ENCODE peak calls at places on chromosomes 13 and 19, in five cellular contexts. R, P, O, M and U are unnamed samples.

GRCh38 chr19:22882797-22883196 is 50.7 kb downstream of the ZNF723 start:
- DNase-seq in R (no peak), P (no peak), M (peak; percentile 15), O (peak; percentile 3), U (no peak)

GRCh38 chr13:28750187-28751045 is 31.6 kb upstream of the SLC46A3 start:
- DNase-seq in O (no peak), P (no peak), R (no peak), M (no peak), U (no peak)

GRCh38 chr19:49056101-49056901 is 1.2 kb downstream of the CGB7 start:
- DNase-seq in R (peak; percentile 60), O (peak; percentile 34), M (peak; percentile 23), P (no peak), U (peak; percentile 65)

GRCh38 chr19:41870401-41870873 is 6.6 kb upstream of the CD79A start:
- DNase-seq in O (no peak), P (no peak), R (no peak), M (no peak), U (no peak)

GRCh38 chr19:307793-308420 is 16.7 kb upstream of the PLPP2 start:
- DNase-seq in M (no peak), P (no peak), R (no peak), O (no peak), U (no peak)

GRCh38 chr13:38763446-38764381 is 76.8 kb downstream of the FREM2 start:
- DNase-seq in P (no peak), O (no peak), M (peak; percentile 16), R (no peak), U (no peak)

GRCh38 chr19:524062-524674 is 7.4 kb upstream of the CDC34 start:
- DNase-seq in P (no peak), O (no peak), M (peak; percentile 80), R (no peak), U (no peak)

GRCh38 chr13:43698743-43699142 is 88.0 kb downstream of the ENOX1 start:
- DNase-seq in M (no peak), R (no peak), P (no peak), O (no peak), U (no peak)

GRCh38 chr19:1259206-1259872 is 9.8 kb upstream of the CIRBP start:
- DNase-seq in R (peak; percentile 72), M (peak; percentile 86), P (no peak), O (no peak), U (peak; percentile 88)

GRCh38 chr13:62375653-62376052 is 960.0 kb upstream of the PCDH20 start:
- DNase-seq in P (no peak), M (no peak), O (no peak), R (no peak), U (no peak)

GRCh38 chr13:39587939-39588338 is 15.1 kb downstream of the LHFPL6 start:
- DNase-seq in M (no peak), O (no peak), P (no peak), R (no peak), U (no peak)

GRCh38 chr19:2315121-2315817 is 7.3 kb upstream of the LINGO3 start:
- DNase-seq in O (no peak), P (no peak), M (no peak), R (no peak), U (no peak)

GRCh38 chr13:86108334-86108733 is 309.1 kb upstream of the SLITRK6 start:
- DNase-seq in O (no peak), P (no peak), M (no peak), R (no peak), U (no peak)

GRCh38 chr19:51552996-51553725 is 17.9 kb upstream of the ZNF175 start:
- DNase-seq in R (peak; percentile 45), O (peak; percentile 13), P (peak; percentile 63), M (peak; percentile 39), U (peak; percentile 43)

GRCh38 chr13:52899206-52899605 is 50.8 kb upstream of the PCDH8 start:
- DNase-seq in P (no peak), R (no peak), O (no peak), M (no peak), U (no peak)

GRCh38 chr13:101140087-101140770 is 276.1 kb downstream of the NALCN start:
- DNase-seq in R (no peak), P (no peak), M (no peak), O (no peak), U (no peak)

GRCh38 chr19:36140289-36141038 is 598 bp downstream of the CAPNS1 start:
- DNase-seq in M (peak; percentile 53), R (peak; percentile 39), P (no peak), O (no peak), U (peak; percentile 53)

GRCh38 chr19:15290149-15290548 is 42.2 kb downstream of the BRD4 start:
- DNase-seq in M (no peak), P (no peak), R (no peak), O (no peak), U (no peak)

DNA sequence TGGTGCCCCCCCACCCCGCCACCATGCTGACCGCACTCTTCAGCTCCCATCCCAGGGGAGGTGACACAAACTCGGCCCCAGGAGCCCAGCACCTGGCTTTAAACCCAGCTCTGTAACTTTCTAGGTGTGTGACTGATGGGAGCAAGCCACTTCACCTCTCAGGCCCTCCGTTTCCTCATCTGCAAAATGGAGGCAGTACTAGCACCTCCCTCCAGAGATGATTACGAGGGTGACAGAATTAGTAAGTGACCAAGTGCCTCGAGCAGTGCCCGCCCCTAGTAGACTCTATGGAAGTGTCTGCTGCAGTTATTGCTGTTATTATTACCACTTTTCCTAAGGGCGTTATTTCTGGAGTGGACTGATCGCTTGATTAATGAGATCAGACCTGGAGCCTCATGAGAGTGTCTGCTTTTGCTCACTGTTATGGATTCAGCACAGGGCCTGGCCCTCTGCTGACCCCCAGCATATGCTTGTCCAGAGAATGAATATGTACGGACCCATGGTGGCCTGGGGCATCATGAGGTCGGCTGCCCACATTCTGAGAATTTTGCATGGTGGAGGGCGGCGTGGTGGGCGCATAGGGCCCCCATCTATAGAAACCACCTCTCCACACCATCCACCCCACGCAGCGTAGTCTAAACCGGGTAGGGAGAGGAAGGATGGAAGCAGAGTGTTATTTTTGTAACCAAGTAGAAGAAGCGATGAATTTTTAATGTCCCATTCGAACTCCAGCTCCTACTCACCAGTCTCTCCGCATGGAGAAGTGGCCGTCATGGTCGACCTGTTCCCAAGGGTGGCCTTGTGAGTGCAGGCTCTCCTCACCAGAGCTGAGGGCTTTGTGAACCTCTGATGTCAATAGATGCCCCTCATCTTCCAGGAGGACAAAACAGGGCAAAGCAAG is 48.2 kb downstream of the CAPN12 start:
- DNase-seq in P (no peak), O (no peak), M (no peak), R (no peak), U (no peak)
- H3K4me1 ChIP-seq in P (peaks cover 20% of the 10 kb centered on the region), O (peaks cover 71% of the 10 kb centered on the region), M (peaks cover 100% of the 10 kb centered on the region), R (peaks cover 100% of the 10 kb centered on the region), U (peaks cover 50% of the 10 kb centered on the region)

GRCh38 chr19:17874423-17875135 is 2.8 kb downstream of the SLC5A5 start:
- DNase-seq in R (no peak), O (no peak), P (no peak), M (no peak), U (no peak)

GRCh38 chr19:17871878-17872250 is at the start of gene SLC5A5:
- DNase-seq in O (no peak), P (no peak), M (no peak), R (no peak), U (no peak)

GRCh38 chr19:17872251-17873001 is 681 bp downstream of the SLC5A5 start:
- DNase-seq in R (no peak), P (no peak), M (no peak), O (no peak), U (no peak)

GRCh38 chr19:17871032-17871877 is 490 bp upstream of the SLC5A5 start:
- DNase-seq in O (no peak), M (no peak), P (no peak), R (no peak), U (no peak)

GRCh38 chr19:17873661-17874422 is 2.1 kb downstream of the SLC5A5 start:
- DNase-seq in M (no peak), P (no peak), R (peak; percentile 63), O (peak; percentile 48), U (peak; percentile 53)
- TF ChIP-seq POLR2A in M (no peak), P (no peak), R (no peak), O (no peak), U (no peak)

GRCh38 chr19:16868423-16869130 is 20.2 kb upstream of the F2RL3 start:
- DNase-seq in P (no peak), M (no peak), R (no peak), O (no peak), U (no peak)

GRCh38 chr19:16871870-16872269 is 16.9 kb upstream of the F2RL3 start:
- DNase-seq in P (no peak), M (no peak), O (no peak), R (peak; percentile 37), U (peak; percentile 28)

GRCh38 chr19:16869331-16869972 is 19.3 kb upstream of the F2RL3 start:
- DNase-seq in O (no peak), R (no peak), P (no peak), M (no peak), U (no peak)

GRCh38 chr19:16862826-16863405 is 25.9 kb upstream of the F2RL3 start:
- DNase-seq in O (no peak), M (no peak), R (no peak), P (no peak), U (no peak)

DNA sequence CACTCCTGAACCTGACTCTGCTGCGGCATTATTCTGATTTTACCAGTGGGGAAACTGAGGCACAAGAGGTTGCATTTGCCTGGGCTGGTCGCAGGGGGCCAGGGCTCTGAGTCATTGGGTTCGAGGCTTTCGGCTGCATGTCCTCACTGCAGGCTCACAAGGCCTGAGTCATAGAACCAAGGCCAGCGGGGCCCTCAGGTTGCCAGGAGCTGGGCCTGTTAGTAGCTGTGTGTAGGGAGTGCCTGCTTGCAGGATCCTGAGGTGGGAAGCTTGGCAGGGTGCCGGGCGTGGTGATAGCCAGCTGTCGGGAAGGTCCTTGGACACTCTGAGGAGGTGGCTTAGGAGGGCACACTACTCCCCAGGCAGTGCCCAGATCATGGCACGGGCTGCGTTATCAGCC is 21.6 kb upstream of the F2RL3 start:
- DNase-seq in M (no peak), O (no peak), P (no peak), R (no peak), U (no peak)
- TF ChIP-seq POLR2AphosphoS5 in M (no peak), O (no peak), P (no peak), R (no peak), U (no peak)

GRCh38 chr19:10812902-10813404 is 23.1 kb downstream of the TMED1 start:
- DNase-seq in R (peak; percentile 33), M (no peak), P (no peak), O (no peak), U (peak; percentile 34)

GRCh38 chr19:10817291-10818038 is 18.5 kb downstream of the TMED1 start:
- DNase-seq in M (no peak), O (no peak), R (peak; percentile 33), P (no peak), U (peak; percentile 51)

GRCh38 chr19:10815969-10816635 is 19.9 kb downstream of the TMED1 start:
- DNase-seq in R (no peak), M (no peak), P (no peak), O (no peak), U (no peak)

GRCh38 chr19:10816691-10817090 is 19.3 kb downstream of the TMED1 start:
- DNase-seq in O (no peak), R (no peak), M (no peak), P (no peak), U (no peak)

DNA sequence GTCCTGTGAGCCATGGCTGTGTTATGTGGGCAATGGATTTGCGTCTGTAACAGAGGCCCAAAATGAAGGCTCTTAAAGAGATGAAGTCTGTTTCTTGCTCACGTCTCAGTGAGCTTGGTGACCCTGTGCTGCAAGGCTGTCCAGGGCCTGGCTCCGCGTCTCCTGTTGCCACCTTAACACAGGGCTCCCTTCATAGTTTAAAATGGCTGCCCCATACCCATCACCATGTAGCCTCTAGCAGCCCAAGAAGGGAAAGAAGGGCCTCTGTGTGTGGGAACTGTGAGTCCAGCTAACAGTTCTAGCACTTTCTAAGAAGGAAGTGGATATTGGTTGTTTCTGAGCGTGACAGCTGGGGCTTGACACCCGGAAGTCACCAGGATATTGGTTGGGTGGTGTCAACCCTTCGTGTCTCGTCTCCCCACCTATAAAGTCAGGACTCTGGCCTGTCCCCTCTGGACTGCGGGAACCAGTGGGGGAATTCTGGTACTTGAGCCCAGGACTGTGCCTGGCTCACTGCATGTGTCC is 20.9 kb downstream of the TMED1 start:
- DNase-seq in O (no peak), P (no peak), M (no peak), R (no peak), U (no peak)
- H3K4me1 ChIP-seq in O (peaks cover 22% of the 10 kb centered on the region), P (no peaks in the 10 kb centered on the region), M (peaks cover 22% of the 10 kb centered on the region), R (no peaks in the 10 kb centered on the region), U (peaks cover 4% of the 10 kb centered on the region)